ENCODE peak calls at places on chromosome 6, in eight cellular contexts. D is heart left ventricle, N is NB4, R is cardiac muscle cell, X is hepatocyte, M is HCT116, A is RWPE2, L is upper lobe of right lung. G is an unnamed sample.

GRCh38 chr6:116971959-116972358 is 94.9 kb downstream of the RFX6 start:
- DNase-seq in X (peak), A (no peak), R (peak), M (peak), N (peak), L (no peak), D (peak), G (peak)

GRCh38 chr6:134537146-134537555 is 219.2 kb upstream of the SGK1 start:
- DNase-seq in L (no peak), M (peak), X (no peak), R (peak), N (no peak), D (no peak), A (peak), G (peak)

GRCh38 chr6:134657751-134658522 is 292.0 kb downstream of the ALDH8A1 start:
- DNase-seq in N (no peak), L (no peak), A (no peak), M (no peak), X (no peak), D (no peak), R (no peak), G (peak)

GRCh38 chr6:111711476-111711875 is 105.8 kb upstream of the TRAF3IP2 start:
- DNase-seq in L (no peak), A (no peak), X (no peak), R (no peak), N (no peak), M (no peak), D (peak), G (no peak)

GRCh38 chr6:33723576-33724085 is 12.1 kb upstream of the UQCC2 start:
- DNase-seq in X (no peak), N (no peak), A (no peak), D (no peak), R (no peak), M (no peak), L (peak), G (no peak)

GRCh38 chr6:133512410-133513016 is 271.4 kb downstream of the EYA4 start:
- DNase-seq in R (peak), X (peak), D (no peak), M (peak), N (peak), L (no peak), A (no peak), G (peak)

GRCh38 chr6:50836231-50836630 is 17.6 kb downstream of the TFAP2B start:
- DNase-seq in D (no peak), A (no peak), X (no peak), M (no peak), N (no peak), R (no peak), L (no peak), G (no peak)

GRCh38 chr6:36414481-36414880 is 27.0 kb upstream of the ETV7 start:
- DNase-seq in N (no peak), X (peak), R (peak), M (no peak), L (no peak), A (no peak), D (no peak), G (no peak)

GRCh38 chr6:13508711-13509705 is 21.6 kb upstream of the GFOD1 start:
- DNase-seq in L (no peak), X (no peak), A (no peak), N (no peak), M (no peak), D (no peak), R (peak), G (no peak)

GRCh38 chr6:154241570-154241969 is 115.0 kb downstream of the IPCEF1 start:
- DNase-seq in X (no peak), L (no peak), A (no peak), M (no peak), R (no peak), N (no peak), D (no peak), G (no peak)

GRCh38 chr6:11575408-11576033 is 38.0 kb downstream of the TMEM170B start:
- DNase-seq in N (peak), R (peak), X (peak), L (no peak), A (no peak), M (peak), D (peak), G (peak)

GRCh38 chr6:159137715-159138114 is 31.5 kb upstream of the FNDC1 start:
- DNase-seq in N (no peak), X (no peak), L (no peak), R (no peak), D (no peak), M (no peak), A (no peak), G (no peak)

GRCh38 chr6:8432614-8433013 is 2.7 kb downstream of the SLC35B3 start:
- DNase-seq in M (no peak), A (no peak), N (no peak), L (no peak), D (no peak), R (no peak), X (no peak), G (no peak)

GRCh38 chr6:82364087-82365010 is 732 bp downstream of the TPBG start:
- DNase-seq in A (peak), L (peak), M (peak), X (peak), D (peak), N (no peak), R (peak), G (peak)

GRCh38 chr6:17865243-17865642 is 122.2 kb downstream of the KIF13A start:
- DNase-seq in R (no peak), A (peak), L (no peak), D (no peak), N (no peak), M (peak), X (peak), G (peak)

GRCh38 chr6:45783716-45784115 is 231.9 kb downstream of the CLIC5 start:
- DNase-seq in X (no peak), N (no peak), A (peak), M (no peak), L (no peak), R (no peak), D (no peak), G (peak)

GRCh38 chr6:111734068-111734825 is 128.6 kb upstream of the TRAF3IP2 start:
- DNase-seq in R (no peak), L (no peak), N (no peak), D (no peak), M (no peak), A (no peak), X (no peak), G (no peak)

GRCh38 chr6:20333870-20334269 is 67.8 kb upstream of the E2F3 start:
- DNase-seq in X (no peak), M (no peak), A (no peak), R (no peak), D (no peak), N (no peak), L (no peak), G (no peak)

GRCh38 chr6:162063666-162064065 is 663.9 kb downstream of the PRKN start:
- DNase-seq in N (no peak), D (no peak), X (no peak), R (no peak), L (no peak), A (no peak), M (no peak), G (no peak)

GRCh38 chr6:158909938-158910337 is 90.1 kb downstream of the RSPH3 start:
- DNase-seq in A (no peak), R (peak), M (no peak), D (no peak), N (no peak), L (no peak), X (no peak), G (peak)

GRCh38 chr6:110246900-110247546 is 66.8 kb downstream of the CDC40 start:
- DNase-seq in M (no peak), N (no peak), A (no peak), D (no peak), L (no peak), X (no peak), R (no peak), G (no peak)

GRCh38 chr6:99434702-99435530 is 9.8 kb upstream of the PNISR start:
- DNase-seq in A (no peak), M (peak), R (peak), L (no peak), D (no peak), N (peak), X (peak), G (peak)

GRCh38 chr6:124119591-124119990 is 315.9 kb downstream of the NKAIN2 start:
- DNase-seq in M (no peak), R (no peak), D (no peak), N (no peak), L (no peak), X (no peak), A (no peak), G (no peak)

GRCh38 chr6:43865947-43866346 is 95.9 kb downstream of the VEGFA start:
- DNase-seq in N (no peak), R (no peak), D (no peak), A (no peak), L (peak), X (peak), M (no peak), G (no peak)

GRCh38 chr6:2020909-2021308 is 224.5 kb downstream of the GMDS start:
- DNase-seq in N (peak), M (no peak), X (no peak), D (no peak), R (peak), L (no peak), A (no peak), G (peak)

GRCh38 chr6:78243519-78243918 is 590.7 kb downstream of the MEI4 start:
- DNase-seq in X (peak), D (no peak), M (no peak), A (no peak), N (no peak), R (peak), L (no peak), G (peak)

GRCh38 chr6:125154184-125155135 is 887 bp downstream of the TPD52L1 start:
- DNase-seq in X (peak), N (no peak), M (peak), D (peak), L (peak), A (peak), R (no peak), G (peak)
- H3K4me3 ChIP-seq in X (peak), N (no peak), M (peak), D (peak), L (peak), A (peak), R (peak), G (peak)

GRCh38 chr6:32460528-32460927 is 20.8 kb downstream of the HLA-DRA start:
- DNase-seq in X (no peak), R (no peak), D (no peak), A (no peak), L (no peak), N (no peak), M (no peak), G (no peak)
- TF ChIP-seq CTCF in X (no peak), R (no peak), D (no peak), A (no peak), L (peak), N (no peak), M (peak), G (no peak)

GRCh38 chr6:25025919-25026301 is 90.2 kb upstream of the RIPOR2 start:
- DNase-seq in A (no peak), R (no peak), N (no peak), M (no peak), D (no peak), L (no peak), X (no peak), G (peak)

GRCh38 chr6:25028346-25028745 is 92.6 kb upstream of the RIPOR2 start:
- DNase-seq in N (no peak), R (no peak), M (no peak), L (no peak), A (no peak), X (no peak), D (no peak), G (no peak)

GRCh38 chr6:25025248-25025918 is 89.6 kb upstream of the RIPOR2 start:
- DNase-seq in A (no peak), X (no peak), D (no peak), L (no peak), N (no peak), M (no peak), R (no peak), G (no peak)

GRCh38 chr6:25026723-25027122 is 91.0 kb upstream of the RIPOR2 start:
- DNase-seq in L (peak), R (no peak), M (no peak), X (no peak), D (no peak), A (no peak), N (no peak), G (peak)

GRCh38 chr6:25027221-25027916 is 91.6 kb upstream of the RIPOR2 start:
- DNase-seq in D (no peak), R (no peak), X (no peak), M (no peak), L (peak), N (no peak), A (no peak), G (no peak)
- H3K4me3 ChIP-seq in D (no peak), R (no peak), X (no peak), M (no peak), L (peak), N (no peak), A (no peak), G (no peak)

DNA sequence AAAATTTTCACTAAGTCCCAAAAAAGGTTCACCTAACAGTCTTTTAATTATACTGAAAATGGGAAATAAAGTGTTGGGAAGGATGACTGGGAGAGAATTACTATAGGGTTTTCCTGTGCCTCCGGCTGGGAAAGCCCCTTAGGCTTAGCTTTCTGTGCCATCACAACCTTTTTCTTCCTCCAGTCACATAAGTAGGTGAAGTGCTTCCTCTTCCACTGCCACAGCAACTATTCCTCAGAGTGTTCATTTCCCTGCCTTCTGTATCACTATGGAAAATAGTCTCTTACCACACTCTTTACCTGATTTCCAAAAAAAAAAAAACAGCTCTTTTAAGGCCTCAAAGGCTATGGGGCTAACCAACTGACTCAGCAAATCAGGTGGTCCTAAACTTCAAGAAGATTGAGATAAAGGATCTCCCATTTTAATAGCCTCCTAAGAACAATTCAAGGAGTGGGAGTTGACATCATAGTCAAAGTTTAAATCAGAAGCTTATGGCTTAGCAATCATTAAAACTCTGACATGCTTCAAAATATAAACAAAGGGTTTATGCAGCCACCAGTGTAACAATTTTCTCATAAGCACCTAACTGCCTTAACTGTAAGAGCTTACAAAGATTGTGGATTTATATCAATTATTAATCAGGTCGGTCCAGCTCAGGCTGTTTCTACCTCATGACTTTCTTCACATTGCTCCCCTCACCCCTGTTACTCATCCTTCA is 95.4 kb downstream of the RNGTT start:
- DNase-seq in M (no peak), L (no peak), X (no peak), N (no peak), D (no peak), R (no peak), A (no peak), G (peak)
- TF ChIP-seq CTCF in M (no peak), L (no peak), X (no peak), N (no peak), D (no peak), R (no peak), A (no peak), G (no peak)

DNA sequence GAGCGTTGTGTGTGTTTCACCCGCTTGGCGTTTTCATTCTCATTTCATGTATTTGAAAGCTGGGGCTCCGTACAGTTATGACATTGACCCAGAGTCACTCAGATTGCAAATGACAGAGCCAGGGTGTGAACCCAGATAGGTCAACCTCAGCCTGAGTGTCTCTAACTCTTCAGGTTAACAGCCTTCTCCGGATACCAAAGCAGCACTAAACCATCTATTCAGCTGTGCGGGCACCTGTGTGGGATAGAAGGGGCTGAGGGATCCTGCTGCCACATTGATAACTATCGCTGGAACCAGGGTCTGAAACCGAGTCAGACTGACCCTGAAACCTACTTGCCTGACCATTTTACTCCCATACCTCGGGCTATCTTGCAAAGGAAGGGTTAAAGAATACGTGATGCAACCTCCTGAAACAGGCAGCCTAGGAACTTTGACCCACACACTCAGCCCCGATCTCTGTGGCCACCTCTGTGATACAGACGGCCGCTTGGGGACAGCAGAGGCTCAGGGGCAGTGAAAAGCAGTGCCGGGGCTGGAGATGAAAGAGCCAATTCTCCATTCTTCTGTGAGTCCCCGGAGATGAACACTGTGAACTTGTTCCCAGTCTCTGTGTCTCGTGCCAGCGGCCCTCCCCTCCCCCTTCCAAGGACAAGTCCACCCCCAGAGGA is 233.5 kb upstream of the QKI start:
- DNase-seq in L (peak), A (no peak), M (peak), N (peak), D (peak), X (peak), R (peak), G (peak)
- H3K4me3 ChIP-seq in L (peak), A (no peak), M (no peak), N (no peak), D (peak), X (no peak), R (no peak), G (no peak)